ENCODE peak calls at places on chromosomes 13 and 19, in eight cellular contexts. L is upper lobe of left lung, G is lower leg skin, W is Caco-2, C is BJ, Q is brain microvascular endothelial cell, T is epithelial cell of esophagus, J is Peyer's patch. R is an unnamed sample.

GRCh38 chr19:50858896-50859295 is 4.2 kb downstream of the KLK3 start:
- DNase-seq in T (no peak), Q (no peak), G (no peak), J (no peak), C (no peak), W (no peak), L (no peak), R (no peak)

GRCh38 chr19:33520844-33521479 is 629 bp downstream of the PEPD start:
- DNase-seq in W (peak; percentile 65), G (no peak), C (no peak), Q (no peak), L (no peak), J (no peak), T (no peak), R (no peak)

GRCh38 chr19:5671600-5671999 is 8.7 kb downstream of the MICOS13 start:
- DNase-seq in W (no peak), Q (no peak), J (no peak), L (no peak), G (no peak), C (no peak), T (no peak), R (no peak)

GRCh38 chr19:49592486-49593232 is 1.7 kb downstream of the PRR12 start:
- DNase-seq in J (no peak), C (no peak), G (no peak), L (no peak), Q (no peak), T (peak; percentile 80), W (no peak), R (no peak)

GRCh38 chr19:39053276-39054090 is 21.1 kb upstream of the FBXO27 start:
- DNase-seq in Q (no peak), G (no peak), T (no peak), C (no peak), L (peak; percentile 56), J (no peak), W (peak; percentile 63), R (no peak)

GRCh38 chr13:35741657-35742056 is 265.2 kb upstream of the MAB21L1 start:
- DNase-seq in T (no peak), W (no peak), J (no peak), G (no peak), L (no peak), Q (no peak), C (no peak), R (no peak)

GRCh38 chr19:55385749-55386514 is at the start of gene RPL28:
- DNase-seq in T (peak; percentile 98), J (peak; percentile 97), L (peak; percentile 93), G (peak; percentile 99), W (peak; percentile 99), C (peak; percentile 89), Q (peak; percentile 97), R (peak; percentile 88)

GRCh38 chr19:41746593-41747227 is 8.6 kb upstream of the CEACAM6 start:
- DNase-seq in W (peak; percentile 73), J (no peak), T (peak; percentile 71), L (no peak), G (no peak), Q (peak; percentile 35), C (no peak), R (no peak)

GRCh38 chr19:12484011-12484370 is 625 bp downstream of the ZNF709 start:
- DNase-seq in C (no peak), L (no peak), T (no peak), G (no peak), J (no peak), W (no peak), Q (no peak), R (no peak)

GRCh38 chr19:12482505-12482886 is 2.1 kb downstream of the ZNF709 start:
- DNase-seq in G (no peak), Q (no peak), L (no peak), C (no peak), J (no peak), W (no peak), T (no peak), R (no peak)

GRCh38 chr19:12481781-12482504 is 2.7 kb downstream of the ZNF709 start:
- DNase-seq in T (no peak), J (no peak), C (no peak), G (no peak), Q (no peak), L (no peak), W (no peak), R (no peak)

GRCh38 chr19:12485571-12485970 is 955 bp upstream of the ZNF709 start:
- DNase-seq in L (no peak), C (no peak), G (no peak), W (no peak), T (no peak), J (no peak), Q (no peak), R (no peak)

DNA sequence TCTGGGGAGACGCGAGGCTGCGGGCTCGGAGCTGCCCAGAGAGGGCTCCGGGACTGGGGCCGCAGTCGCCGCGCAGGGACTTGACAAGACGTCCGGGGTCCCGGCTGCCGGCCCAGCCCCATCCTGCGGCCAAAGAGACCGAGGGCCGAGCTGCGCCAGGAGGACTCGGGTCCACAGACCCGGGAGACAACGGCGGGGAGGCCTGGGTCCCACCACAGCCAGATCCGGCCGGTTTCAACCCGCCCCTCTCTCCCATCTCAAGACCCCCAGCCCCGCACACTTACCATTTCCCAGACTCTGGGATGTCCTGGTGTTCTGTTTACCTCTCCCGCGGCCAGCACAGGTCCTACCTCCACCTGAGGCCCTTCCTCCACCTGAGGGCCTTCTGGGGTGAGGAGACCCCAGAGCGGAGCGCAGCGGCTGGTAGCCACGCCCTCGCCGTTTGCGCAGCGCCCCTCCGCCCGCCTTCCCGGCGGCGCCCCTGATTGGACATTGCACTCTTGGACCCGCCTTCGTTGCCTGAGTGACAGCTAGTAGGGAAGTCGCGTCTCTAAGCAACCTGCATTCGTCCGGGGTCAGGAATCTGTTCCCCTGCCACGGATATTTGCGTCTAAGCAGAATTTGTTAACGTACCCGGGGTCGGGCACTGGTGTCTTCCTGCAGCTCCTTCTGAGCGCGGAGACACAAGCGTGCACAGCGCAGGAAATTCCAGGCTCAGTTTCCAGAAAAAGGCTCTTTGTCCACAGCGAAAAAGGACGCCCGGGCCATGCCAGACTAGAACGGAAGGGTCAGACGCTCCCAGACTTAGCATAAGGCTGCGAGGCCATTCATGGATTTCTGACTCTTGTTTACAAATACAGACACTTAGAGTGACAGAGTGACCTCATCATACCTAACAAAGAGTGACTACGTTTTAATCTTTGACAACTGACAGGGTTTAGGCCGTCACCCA is at the start of gene ZNF709:
- DNase-seq in C (peak; percentile 45), G (peak; percentile 92), L (peak; percentile 95), Q (peak; percentile 80), W (peak; percentile 90), T (peak; percentile 72), J (peak; percentile 91), R (peak; percentile 23)
- H3K4me3 ChIP-seq in C (peak within 1 kb of the TSS; percentile 99), G (peak within 1 kb of the TSS; percentile 82), L (peak within 1 kb of the TSS; percentile 86), Q (peak within 1 kb of the TSS; percentile 99), W (peak within 1 kb of the TSS; percentile 75), T (peak within 1 kb of the TSS; percentile 85), J (peak within 1 kb of the TSS; percentile 93), R (peak within 1 kb of the TSS; percentile 100)

DNA sequence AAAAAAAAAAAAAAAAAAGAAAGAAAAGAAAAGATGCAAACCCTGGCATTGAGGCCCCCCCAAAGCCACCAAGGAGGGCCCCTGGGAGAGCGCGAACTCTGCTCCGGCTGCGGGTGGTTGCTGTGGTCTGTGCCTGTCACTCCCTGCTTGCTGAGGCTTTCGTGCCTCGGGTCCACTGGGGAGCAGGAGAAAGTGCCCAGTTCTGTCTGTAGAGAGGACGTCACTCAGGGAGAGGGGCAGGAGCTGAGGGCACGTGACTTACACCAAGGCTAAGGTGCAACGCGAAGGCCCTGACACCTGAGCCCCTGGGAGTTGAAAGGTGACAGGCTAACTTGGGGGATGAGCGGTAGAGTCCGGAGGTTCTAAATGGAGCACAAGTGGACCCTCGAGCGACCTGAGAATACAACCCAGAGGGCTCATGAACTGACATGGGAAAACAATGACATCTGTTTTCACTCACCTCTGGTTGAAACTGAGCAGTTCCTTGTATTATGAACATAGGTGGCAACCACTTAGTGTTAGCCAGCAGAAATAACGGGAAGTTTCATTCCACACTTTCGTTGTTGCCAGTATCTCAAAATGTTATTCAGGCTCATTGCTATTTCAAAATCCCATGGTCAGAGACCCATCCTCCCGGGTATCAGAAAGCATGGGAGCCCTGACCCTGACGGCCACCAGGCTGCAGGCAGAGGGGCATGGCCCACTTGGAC is 69.2 kb upstream of the TM9SF2 start:
- DNase-seq in T (no peak), G (no peak), Q (no peak), C (no peak), J (peak; percentile 49), L (no peak), W (no peak), R (no peak)
- H3K4me3 ChIP-seq in T (no peak overlapping the region), G (no peak overlapping the region), Q (no peak overlapping the region), C (no peak overlapping the region), J (peak overlapping the region; percentile 8), L (peak overlapping the region; percentile 33), W (no peak overlapping the region), R (no peak overlapping the region)

GRCh38 chr19:17775991-17776803 is 18.7 kb upstream of the B3GNT3 start:
- DNase-seq in J (peak; percentile 76), G (no peak), L (peak; percentile 81), C (no peak), T (no peak), W (no peak), Q (no peak), R (no peak)

GRCh38 chr19:17777840-17778620 is 16.9 kb upstream of the B3GNT3 start:
- DNase-seq in J (peak; percentile 62), Q (peak; percentile 61), L (peak; percentile 93), W (peak; percentile 43), G (peak; percentile 47), T (peak; percentile 77), C (no peak), R (no peak)

GRCh38 chr19:17772172-17772571 is 20.9 kb downstream of the FCHO1 start:
- DNase-seq in J (no peak), C (no peak), Q (no peak), T (no peak), L (no peak), W (no peak), G (no peak), R (no peak)

GRCh38 chr19:17778621-17779280 is 16.2 kb upstream of the B3GNT3 start:
- DNase-seq in L (peak; percentile 80), W (no peak), J (no peak), G (no peak), T (peak; percentile 43), Q (no peak), C (no peak), R (no peak)

DNA sequence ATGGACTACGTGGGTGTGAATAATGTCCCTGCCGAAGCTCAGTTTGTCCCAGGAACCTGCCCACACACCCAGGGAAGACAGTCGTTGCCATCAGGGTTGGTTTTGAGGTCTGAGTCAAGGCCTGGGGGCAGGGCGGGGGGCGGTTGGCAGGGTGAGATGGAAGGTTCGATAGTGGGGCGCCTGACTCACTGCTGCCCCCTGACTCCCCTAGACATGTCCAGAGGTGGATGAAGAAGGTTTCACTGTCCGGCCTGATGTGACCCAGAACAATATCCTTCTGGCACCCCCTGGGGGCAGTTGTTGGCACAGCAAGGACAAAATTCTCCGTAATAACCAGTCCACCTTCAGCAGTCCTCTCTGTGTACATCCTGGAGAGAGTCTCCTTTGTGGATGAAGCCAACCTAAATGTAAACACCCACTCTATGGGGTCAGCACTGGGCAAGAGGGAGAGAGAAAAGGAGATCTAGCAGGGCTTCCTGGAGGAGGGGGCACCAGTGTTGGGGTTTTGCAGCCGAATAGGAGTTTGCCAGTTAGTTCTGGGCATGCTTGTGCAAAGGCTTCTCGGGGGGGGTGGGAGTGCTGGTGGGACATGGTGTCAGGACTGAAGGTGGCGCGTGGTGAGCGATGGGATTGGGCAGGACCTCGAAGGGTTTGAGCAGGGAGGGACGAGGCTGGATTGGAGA is 19.6 kb upstream of the B3GNT3 start:
- DNase-seq in C (no peak), W (peak; percentile 64), G (no peak), T (peak; percentile 43), J (peak; percentile 45), L (no peak), Q (peak; percentile 46), R (no peak)
- H3K4me3 ChIP-seq in C (no peak overlapping the region), W (no peak overlapping the region), G (no peak overlapping the region), T (no peak overlapping the region), J (no peak overlapping the region), L (no peak overlapping the region), Q (no peak overlapping the region), R (no peak overlapping the region)

GRCh38 chr19:47446534-47447469 is 24.9 kb downstream of the SLC8A2 start:
- DNase-seq in J (no peak), T (peak; percentile 74), W (no peak), C (no peak), G (no peak), Q (no peak), L (peak; percentile 82), R (no peak)

GRCh38 chr19:47445937-47446402 is 25.7 kb downstream of the SLC8A2 start:
- DNase-seq in G (no peak), L (peak; percentile 84), C (no peak), W (peak; percentile 34), Q (no peak), T (peak; percentile 22), J (peak; percentile 68), R (no peak)

GRCh38 chr19:47447470-47448359 is 24.0 kb downstream of the SLC8A2 start:
- DNase-seq in C (no peak), J (no peak), L (peak; percentile 89), W (peak; percentile 55), Q (peak; percentile 23), G (no peak), T (peak; percentile 77), R (no peak)

GRCh38 chr19:47448360-47448727 is 23.3 kb downstream of the SLC8A2 start:
- DNase-seq in J (no peak), T (no peak), Q (no peak), L (no peak), G (no peak), W (no peak), C (no peak), R (no peak)

GRCh38 chr19:47450478-47450877 is 21.2 kb downstream of the SLC8A2 start:
- DNase-seq in T (no peak), G (no peak), C (no peak), Q (no peak), L (no peak), W (no peak), J (no peak), R (no peak)
- H3K4me3 ChIP-seq in T (no peak overlapping the region), G (no peak overlapping the region), C (no peak overlapping the region), Q (no peak overlapping the region), L (no peak overlapping the region), W (no peak overlapping the region), J (no peak overlapping the region), R (no peak overlapping the region)